ENCODE peak calls at places on chromosomes 16 and 17, in four cellular contexts. M, N, J and W are unnamed samples.

GRCh38 chr17:68854509-68854908 is 100.7 kb downstream of the ABCA8 start:
- DNase-seq in M (no peak), N (no peak), J (no peak), W (no peak)

GRCh38 chr16:4536391-4537106 is 2.0 kb downstream of the CDIP1 start:
- DNase-seq in M (no peak), N (no peak), J (no peak), W (no peak)

GRCh38 chr17:21467739-21468490 is 91.8 kb downstream of the KCNJ12 start:
- DNase-seq in M (no peak), N (no peak), J (no peak), W (no peak)

GRCh38 chr17:50133028-50133768 is 3.2 kb upstream of the SAMD14 start:
- DNase-seq in M (no peak), N (no peak), J (peak), W (no peak)

GRCh38 chr16:24282129-24282528 is 26.0 kb downstream of the CACNG3 start:
- DNase-seq in M (no peak), N (no peak), J (no peak), W (no peak)

GRCh38 chr16:17238285-17239028 is 232.3 kb downstream of the XYLT1 start:
- DNase-seq in M (no peak), N (no peak), J (no peak), W (no peak)

GRCh38 chr16:88375236-88376052 is 7.3 kb upstream of the ZNF469 start:
- DNase-seq in M (no peak), N (no peak), J (no peak), W (no peak)

GRCh38 chr16:57041182-57042156 is 50.9 kb upstream of the CPNE2 start:
- DNase-seq in M (no peak), N (no peak), J (no peak), W (no peak)

GRCh38 chr17:59825533-59826316 is 67.0 kb downstream of the TUBD1 start:
- DNase-seq in M (no peak), N (no peak), J (peak), W (no peak)

GRCh38 chr17:46125831-46126230 is 67.4 kb downstream of the KANSL1 start:
- DNase-seq in M (no peak), N (no peak), J (no peak), W (no peak)

GRCh38 chr17:14211778-14212177 is 24.9 kb downstream of the CDRT15 start:
- DNase-seq in M (no peak), N (no peak), J (peak), W (no peak)

GRCh38 chr17:73533801-73534574 is 110.3 kb downstream of the SDK2 start:
- DNase-seq in M (no peak), N (peak), J (no peak), W (no peak)

GRCh38 chr17:62987136-62987535 is 21.1 kb downstream of the TANC2 start:
- DNase-seq in M (no peak), N (peak), J (no peak), W (no peak)

GRCh38 chr17:65593870-65594584 is 32.6 kb upstream of the AXIN2 start:
- DNase-seq in M (no peak), N (peak), J (no peak), W (no peak)

GRCh38 chr17:4573682-4574081 is 10.6 kb upstream of the SMTNL2 start:
- DNase-seq in M (no peak), N (no peak), J (peak), W (no peak)

GRCh38 chr16:81127051-81127450 is 30.9 kb upstream of the GCSH start:
- DNase-seq in M (no peak), N (no peak), J (no peak), W (peak)

GRCh38 chr16:54985668-54986067 is 55.0 kb downstream of the IRX5 start:
- DNase-seq in M (no peak), N (no peak), J (no peak), W (no peak)

GRCh38 chr17:49939318-49939717 is 29.7 kb upstream of the DLX4 start:
- DNase-seq in M (no peak), N (no peak), J (no peak), W (no peak)

GRCh38 chr16:22369221-22369811 is 5.1 kb downstream of the CDR2 start:
- DNase-seq in M (no peak), N (no peak), J (no peak), W (no peak)

GRCh38 chr17:39236981-39237441 is 11.3 kb upstream of the STAC2 start:
- DNase-seq in M (no peak), N (no peak), J (no peak), W (no peak)

GRCh38 chr17:5898406-5898805 is 171.8 kb upstream of the WSCD1 start:
- DNase-seq in M (no peak), N (no peak), J (no peak), W (no peak)

GRCh38 chr17:50375858-50376538 is 3.0 kb downstream of the EME1 start:
- DNase-seq in M (no peak), N (no peak), J (no peak), W (no peak)

GRCh38 chr17:8711291-8711690 is 33.3 kb downstream of the CCDC42 start:
- DNase-seq in M (no peak), N (peak), J (no peak), W (no peak)

GRCh38 chr16:4641306-4641687 is 16.7 kb downstream of the MGRN1 start:
- DNase-seq in M (no peak), N (no peak), J (no peak), W (no peak)

GRCh38 chr17:51499906-51500305 is 239.6 kb downstream of the UTP18 start:
- DNase-seq in M (no peak), N (no peak), J (no peak), W (no peak)

DNA sequence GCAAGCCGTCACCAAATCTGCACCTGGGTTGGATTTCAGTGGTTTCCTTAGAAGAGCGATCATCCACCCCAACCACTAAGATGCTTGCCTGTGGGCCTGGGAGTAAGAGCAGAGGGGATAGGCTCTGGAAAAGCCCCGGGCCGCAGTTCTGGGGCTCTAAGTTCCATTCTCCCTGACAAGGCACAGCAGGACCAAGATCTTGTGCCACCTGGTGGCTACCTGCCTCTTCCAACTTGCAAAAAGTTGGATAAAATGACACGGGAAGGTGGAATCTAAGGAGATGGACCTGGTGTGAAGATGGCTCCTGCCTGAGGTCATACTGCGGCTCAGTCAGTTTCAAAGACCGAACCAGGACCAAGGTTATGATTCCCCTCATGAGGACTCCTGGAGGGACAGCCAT is 42.3 kb downstream of the ABCC12 start:
- DNase-seq in M (no peak), N (peak), J (no peak), W (no peak)
- TF ChIP-seq CTCF in M (no peak), N (peak), J (no peak), W (no peak)

GRCh38 chr17:57794841-57795240 is 49.7 kb upstream of the CCDC182 start:
- DNase-seq in M (no peak), N (no peak), J (no peak), W (no peak)
- H3K27ac ChIP-seq in M (no peak), N (no peak), J (no peak), W (no peak)

GRCh38 chr17:81863123-81863675 is 2.9 kb upstream of the P4HB start:
- DNase-seq in M (no peak), N (no peak), J (no peak), W (no peak)

GRCh38 chr17:81865733-81866439 is 5.3 kb downstream of the ARHGDIA start:
- DNase-seq in M (no peak), N (no peak), J (no peak), W (no peak)

GRCh38 chr17:81865358-81865732 is 5.0 kb upstream of the P4HB start:
- DNase-seq in M (no peak), N (no peak), J (no peak), W (no peak)

GRCh38 chr17:81866440-81867122 is 4.6 kb downstream of the ARHGDIA start:
- DNase-seq in M (no peak), N (no peak), J (no peak), W (no peak)

GRCh38 chr17:81863833-81864768 is 3.8 kb upstream of the P4HB start:
- DNase-seq in M (no peak), N (no peak), J (no peak), W (no peak)
- TF ChIP-seq CTCF in M (no peak), N (no peak), J (no peak), W (no peak)

GRCh38 chr16:37511-37910 is 15.9 kb downstream of the POLR3K start:
- DNase-seq in M (no peak), N (no peak), J (no peak), W (no peak)

GRCh38 chr16:42069-42457 is 11.3 kb downstream of the POLR3K start:
- DNase-seq in M (no peak), N (no peak), J (no peak), W (no peak)

GRCh38 chr16:36336-36984 is 16.9 kb downstream of the POLR3K start:
- DNase-seq in M (no peak), N (no peak), J (no peak), W (no peak)

GRCh38 chr16:41439-42068 is 11.9 kb downstream of the POLR3K start:
- DNase-seq in M (no peak), N (no peak), J (no peak), W (no peak)

GRCh38 chr16:38941-39892 is 14.2 kb downstream of the POLR3K start:
- DNase-seq in M (no peak), N (no peak), J (no peak), W (no peak)
- H3K27ac ChIP-seq in M (peak), N (no peak), J (no peak), W (peak)

DNA sequence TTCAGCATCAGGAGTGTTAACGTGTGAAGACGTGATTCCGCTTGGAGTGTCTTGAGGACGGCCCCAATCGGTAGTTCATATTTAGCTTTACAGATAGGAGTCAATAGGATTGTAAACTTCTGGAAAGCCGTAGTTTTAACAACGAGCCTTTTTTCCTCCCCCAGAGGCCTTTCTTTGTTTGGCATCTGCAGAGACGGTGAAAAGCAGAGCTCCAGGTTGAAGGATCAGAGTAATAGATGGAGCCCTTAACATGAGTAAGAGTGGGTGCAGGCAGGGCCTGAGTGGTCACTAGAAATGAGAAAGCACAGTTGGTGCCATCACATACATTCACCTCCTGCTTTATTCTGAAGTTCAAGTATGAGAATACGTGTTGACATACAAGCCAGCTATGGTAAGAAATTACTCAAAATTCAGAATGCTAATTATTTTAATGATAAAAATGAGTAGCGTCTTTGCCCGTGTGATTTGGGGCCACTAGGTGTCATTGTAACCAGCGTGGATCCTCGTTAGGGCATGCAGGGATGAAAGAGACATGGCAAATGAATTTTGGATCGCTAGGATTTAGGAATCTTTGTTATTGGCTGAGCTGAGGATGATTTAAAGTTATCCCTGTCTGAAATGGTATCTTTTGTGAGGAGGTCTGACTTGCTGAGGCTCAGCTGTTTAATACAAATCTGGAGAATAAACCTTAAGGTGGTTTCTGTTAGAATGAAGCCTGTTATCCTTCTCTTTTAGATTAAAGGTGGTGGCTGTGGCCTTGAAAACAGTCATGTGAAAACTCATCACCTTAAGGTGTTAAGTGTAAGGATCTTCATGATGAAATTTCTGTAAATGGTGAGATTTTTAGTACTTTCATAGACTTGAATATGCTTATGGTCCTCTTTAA is 18.6 kb downstream of the PRCD start:
- DNase-seq in M (no peak), N (peak), J (peak), W (no peak)
- TF ChIP-seq CTCF in M (peak), N (peak), J (no peak), W (peak)